ENCODE peak calls at places on chromosomes 13 and 19, in five cellular contexts. D is SJSA1, S is GM23338, K is tibial nerve, Q is amniotic stem cell. V is an unnamed sample.

GRCh38 chr13:104773775-104774174 is 1707.6 kb upstream of the SLC10A2 start:
- DNase-seq in D (peak; percentile 37), S (peak; percentile 86), K (no peak), Q (peak; percentile 79), V (peak; percentile 25)

GRCh38 chr13:57345526-57345925 is 178.5 kb downstream of the PRR20E start:
- DNase-seq in D (no peak), K (no peak), Q (no peak), S (no peak), V (no peak)

GRCh38 chr19:39515551-39516191 is 732 bp downstream of the SELENOV start:
- DNase-seq in D (no peak), Q (no peak), K (no peak), S (peak; percentile 95), V (no peak)

GRCh38 chr13:48397744-48398143 is 15.2 kb downstream of the LPAR6 start:
- DNase-seq in K (no peak), S (no peak), D (no peak), Q (no peak), V (no peak)

GRCh38 chr19:43809762-43810696 is 7.8 kb upstream of the LYPD5 start:
- DNase-seq in K (no peak), Q (peak; percentile 27), S (peak; percentile 81), D (peak; percentile 32), V (no peak)

GRCh38 chr13:98581971-98582702 is 5.2 kb upstream of the STK24 start:
- DNase-seq in K (no peak), D (no peak), S (no peak), Q (peak; percentile 39), V (peak; percentile 75)

GRCh38 chr13:78326608-78327007 is 276.7 kb downstream of the POU4F1 start:
- DNase-seq in K (no peak), D (no peak), S (no peak), Q (no peak), V (peak; percentile 19)

GRCh38 chr13:57877596-57877995 is 246.1 kb downstream of the PCDH17 start:
- DNase-seq in Q (no peak), S (no peak), D (no peak), K (no peak), V (no peak)

GRCh38 chr19:56348289-56348877 is 33.7 kb upstream of the ZSCAN5A start:
- DNase-seq in S (peak; percentile 67), K (no peak), D (no peak), Q (no peak), V (peak; percentile 18)

GRCh38 chr13:101917833-101918755 is 465.6 kb downstream of the ITGBL1 start:
- DNase-seq in Q (no peak), K (no peak), S (peak; percentile 67), D (no peak), V (no peak)

GRCh38 chr13:108525867-108526266 is 103.5 kb upstream of the MYO16 start:
- DNase-seq in D (no peak), K (no peak), Q (no peak), S (no peak), V (no peak)

GRCh38 chr13:62119739-62120700 is 704.4 kb upstream of the PCDH20 start:
- DNase-seq in Q (no peak), K (no peak), S (peak; percentile 43), D (no peak), V (no peak)

GRCh38 chr19:52689804-52690394 is 44.9 kb downstream of the ZNF611 start:
- DNase-seq in K (peak; percentile 29), D (no peak), S (peak; percentile 50), Q (no peak), V (peak; percentile 21)

GRCh38 chr13:80572308-80572676 is 231.4 kb upstream of the SPRY2 start:
- DNase-seq in K (no peak), D (no peak), Q (no peak), S (no peak), V (no peak)

GRCh38 chr19:45164577-45165335 is 4.0 kb upstream of the NKPD1 start:
- DNase-seq in S (peak; percentile 82), D (peak; percentile 42), K (no peak), Q (no peak), V (peak; percentile 62)

GRCh38 chr13:42924290-42924803 is 67.7 kb downstream of the EPSTI1 start:
- DNase-seq in S (no peak), K (no peak), D (no peak), Q (no peak), V (no peak)

GRCh38 chr19:30711296-30711695 is 339.1 kb downstream of the ZNF536 start:
- DNase-seq in D (no peak), K (no peak), S (peak; percentile 17), Q (no peak), V (no peak)

GRCh38 chr13:84297246-84297645 is 415.0 kb upstream of the SLITRK1 start:
- DNase-seq in S (no peak), D (no peak), Q (no peak), K (no peak), V (no peak)

GRCh38 chr19:38877781-38878574 is at the start of gene RINL:
- DNase-seq in D (no peak), Q (no peak), S (peak; percentile 43), K (no peak), V (no peak)

GRCh38 chr13:87122551-87122950 is 548.6 kb upstream of the SLITRK5 start:
- DNase-seq in K (no peak), S (no peak), D (no peak), Q (no peak), V (peak; percentile 33)

GRCh38 chr19:54684537-54684936 is 21.8 kb downstream of the LILRB4 start:
- DNase-seq in S (peak; percentile 52), D (no peak), K (no peak), Q (no peak), V (no peak)

GRCh38 chr13:77339408-77339807 is 12.5 kb upstream of the MYCBP2 start:
- DNase-seq in S (no peak), D (no peak), Q (no peak), K (no peak), V (no peak)

GRCh38 chr19:46537136-46538097 is 41.8 kb upstream of the PNMA8B start:
- DNase-seq in Q (no peak), S (peak; percentile 79), D (peak; percentile 31), K (peak; percentile 72), V (no peak)

GRCh38 chr13:107873908-107874307 is 341.4 kb downstream of the LIG4 start:
- DNase-seq in K (no peak), D (no peak), Q (no peak), S (no peak), V (no peak)

GRCh38 chr19:13234518-13234917 is 84.3 kb downstream of the IER2 start:
- DNase-seq in S (peak; percentile 94), D (peak; percentile 52), K (peak; percentile 8), Q (no peak), V (no peak)

GRCh38 chr13:49678172-49678914 is 12.9 kb downstream of the EBPL start:
- DNase-seq in Q (no peak), K (no peak), D (no peak), S (no peak), V (no peak)

GRCh38 chr19:43683905-43684304 is 13.9 kb upstream of the PLAUR start:
- DNase-seq in D (no peak), Q (no peak), K (no peak), S (no peak), V (no peak)

GRCh38 chr13:112740502-112741131 is 50.8 kb downstream of the ATP11A start:
- DNase-seq in Q (peak; percentile 65), S (no peak), K (peak; percentile 86), D (peak; percentile 85), V (no peak)

GRCh38 chr13:46213242-46213641 is 1.5 kb downstream of the LRRC63 start:
- DNase-seq in K (no peak), Q (no peak), S (no peak), D (no peak), V (no peak)

GRCh38 chr13:51874651-51875050 is 12.9 kb downstream of the CCDC70 start:
- DNase-seq in K (no peak), D (no peak), Q (no peak), S (no peak), V (no peak)

GRCh38 chr19:4704317-4704673 is 19.3 kb downstream of the DPP9 start:
- DNase-seq in K (no peak), Q (no peak), S (no peak), D (peak; percentile 66), V (no peak)

GRCh38 chr13:111940892-111941291 is 126.1 kb upstream of the SOX1 start:
- DNase-seq in K (no peak), S (no peak), D (no peak), Q (no peak), V (no peak)

GRCh38 chr19:49997709-49998108 is 27.5 kb downstream of the VRK3 start:
- DNase-seq in S (peak; percentile 85), K (no peak), Q (no peak), D (no peak), V (no peak)

GRCh38 chr13:114101325-114101821 is 31.1 kb downstream of the RASA3 start:
- DNase-seq in D (no peak), Q (no peak), S (no peak), K (no peak), V (no peak)

GRCh38 chr19:30688696-30689095 is 316.5 kb downstream of the ZNF536 start:
- DNase-seq in K (no peak), S (no peak), Q (no peak), D (no peak), V (no peak)

GRCh38 chr13:48251616-48252081 is 18.6 kb downstream of the ITM2B start:
- DNase-seq in Q (no peak), S (no peak), K (no peak), D (no peak), V (no peak)

GRCh38 chr13:32663660-32664059 is 77.4 kb downstream of the PDS5B start:
- DNase-seq in Q (no peak), K (no peak), S (no peak), D (no peak), V (no peak)

GRCh38 chr13:92224052-92224821 is 825.8 kb downstream of the GPC5 start:
- DNase-seq in K (peak; percentile 14), D (peak; percentile 5), S (no peak), Q (no peak), V (peak; percentile 44)

GRCh38 chr13:65724261-65724660 is 1505.9 kb downstream of the PCDH9 start:
- DNase-seq in Q (no peak), S (no peak), D (no peak), K (no peak), V (no peak)